ENCODE peak calls at places on chromosomes 16 and 17, in five cellular contexts. Y is K562, U is A549, K is transverse colon, Z is sigmoid colon. H is an unnamed sample.

GRCh38 chr16:58393138-58393504 is 850 bp downstream of the GINS3 start:
- DNase-seq in Y (peak; percentile 51), K (no peak), Z (no peak), U (no peak), H (no peak)

GRCh38 chr16:77236063-77236511 is 36.9 kb downstream of the SYCE1L start:
- DNase-seq in U (peak; percentile 84), K (peak; percentile 89), Z (peak; percentile 91), Y (peak; percentile 90), H (peak; percentile 69)

GRCh38 chr17:53032861-53033271 is 789.9 kb upstream of the KIF2B start:
- DNase-seq in Z (no peak), Y (peak; percentile 9), K (peak; percentile 23), U (peak; percentile 65), H (no peak)

GRCh38 chr16:278863-279366 is 1.5 kb upstream of the ARHGDIG start:
- DNase-seq in Y (peak; percentile 70), Z (no peak), K (no peak), U (peak; percentile 80), H (no peak)

GRCh38 chr16:88705076-88705684 is 1.0 kb downstream of the RNF166 start:
- DNase-seq in Y (peak; percentile 52), U (no peak), Z (no peak), K (peak; percentile 44), H (no peak)

GRCh38 chr17:17754719-17755686 is 73.7 kb downstream of the RAI1 start:
- DNase-seq in Y (no peak), U (no peak), Z (no peak), K (no peak), H (no peak)

GRCh38 chr17:39573447-39574298 is 34.0 kb downstream of the NEUROD2 start:
- DNase-seq in Z (peak; percentile 87), Y (peak; percentile 52), U (peak; percentile 81), K (peak; percentile 69), H (peak; percentile 55)

GRCh38 chr16:12971216-12971615 is 69.8 kb downstream of the SHISA9 start:
- DNase-seq in Y (peak; percentile 43), K (no peak), Z (no peak), U (peak; percentile 61), H (no peak)

GRCh38 chr16:81518439-81518757 is 73.8 kb downstream of the CMIP start:
- DNase-seq in K (no peak), U (no peak), Z (no peak), Y (no peak), H (no peak)

GRCh38 chr17:8162232-8162996 is at the start of gene VAMP2:
- DNase-seq in U (peak; percentile 74), K (peak; percentile 85), Z (peak; percentile 92), Y (peak; percentile 69), H (peak; percentile 83)

GRCh38 chr16:69435977-69436729 is 11.7 kb downstream of the CYB5B start:
- DNase-seq in Z (no peak), K (no peak), Y (no peak), U (no peak), H (no peak)

GRCh38 chr17:72076678-72077030 is 44.2 kb upstream of the SOX9 start:
- DNase-seq in Z (no peak), Y (no peak), U (no peak), K (no peak), H (no peak)

GRCh38 chr16:15907863-15908478 is 19.6 kb upstream of the CEP20 start:
- DNase-seq in Y (peak; percentile 85), U (peak; percentile 84), K (peak; percentile 50), Z (peak; percentile 26), H (no peak)

GRCh38 chr17:67390646-67391480 is 13.8 kb downstream of the PITPNC1 start:
- DNase-seq in U (peak; percentile 83), Z (no peak), K (peak; percentile 41), Y (no peak), H (no peak)

GRCh38 chr17:10653987-10654386 is 3.1 kb downstream of the MYH3 start:
- DNase-seq in Z (no peak), U (no peak), K (no peak), Y (no peak), H (no peak)

GRCh38 chr17:10657123-10657522 is at the start of gene MYH3:
- DNase-seq in U (no peak), K (no peak), Y (no peak), Z (no peak), H (no peak)

GRCh38 chr17:10651927-10652326 is 5.2 kb downstream of the MYH3 start:
- DNase-seq in Z (no peak), Y (no peak), U (no peak), K (no peak), H (no peak)

GRCh38 chr17:10649602-10650001 is 7.5 kb downstream of the MYH3 start:
- DNase-seq in Z (no peak), Y (no peak), U (no peak), K (no peak), H (no peak)

GRCh38 chr17:10652984-10653680 is 4.0 kb downstream of the MYH3 start:
- DNase-seq in Z (no peak), K (no peak), U (no peak), Y (no peak), H (no peak)
- H3K9me3 ChIP-seq in Z (no peaks in the 10 kb centered on the region), K (no peaks in the 10 kb centered on the region), U (no peaks in the 10 kb centered on the region), Y (no peaks in the 10 kb centered on the region), H (no peaks in the 10 kb centered on the region)

DNA sequence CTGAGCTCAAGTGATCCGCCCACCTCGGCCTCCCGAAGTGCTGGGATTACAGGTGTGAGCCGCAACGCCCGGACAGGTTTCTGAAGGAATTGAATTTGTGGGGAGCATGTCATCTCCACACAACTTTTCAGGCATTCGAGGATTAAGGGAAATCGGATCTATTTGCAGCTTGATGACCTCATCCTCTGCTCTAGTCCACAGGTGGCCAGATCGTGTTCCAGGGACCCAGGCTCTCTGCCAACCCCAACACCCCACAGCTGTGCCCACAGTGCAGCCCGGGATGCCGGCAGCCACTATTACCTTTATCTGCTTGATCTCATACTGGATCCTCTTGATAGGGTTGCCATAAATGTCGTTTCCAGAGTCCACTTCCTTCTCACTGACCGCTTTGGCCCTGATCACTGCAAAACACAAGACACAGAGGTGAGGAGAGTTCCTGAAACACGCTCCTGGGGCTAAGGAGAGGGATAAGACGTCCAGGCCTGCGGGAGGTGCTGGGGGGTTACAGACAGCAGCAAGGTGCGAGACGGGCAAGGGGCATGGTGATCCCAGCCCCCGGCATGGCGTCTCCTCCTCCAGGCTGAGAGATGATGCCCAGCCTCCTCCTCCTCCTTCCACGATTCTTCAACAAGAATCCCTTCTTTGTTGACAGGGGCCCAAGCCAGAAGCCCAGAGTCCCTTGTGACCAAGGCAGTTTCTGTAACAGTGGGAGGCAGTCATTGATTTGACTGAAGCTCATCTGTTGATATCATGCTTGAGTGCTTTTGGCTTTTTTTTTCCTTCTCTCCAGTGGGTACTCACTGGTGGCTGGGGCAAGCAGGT is 29.3 kb downstream of the CEP295NL start:
- DNase-seq in Z (no peak), U (no peak), K (no peak), Y (no peak), H (peak; percentile 52)
- TF ChIP-seq EP300 in Z (no peak), U (no peak), K (no peak), Y (no peak), H (no peak)

GRCh38 chr16:11348737-11349598 is 3.7 kb downstream of the RMI2 start:
- DNase-seq in K (no peak), Z (no peak), U (no peak), Y (no peak), H (no peak)

GRCh38 chr16:11347831-11348230 is 2.6 kb downstream of the RMI2 start:
- DNase-seq in U (no peak), Y (no peak), Z (no peak), K (no peak), H (no peak)

GRCh38 chr16:11349599-11350276 is 4.5 kb downstream of the RMI2 start:
- DNase-seq in K (peak; percentile 49), U (no peak), Z (peak; percentile 88), Y (no peak), H (peak; percentile 46)

GRCh38 chr16:11345040-11345862 is at the start of gene RMI2:
- DNase-seq in U (peak; percentile 96), Y (peak; percentile 98), Z (peak; percentile 98), K (peak; percentile 97), H (peak; percentile 97)

GRCh38 chr16:11346700-11347319 is 1.6 kb downstream of the RMI2 start:
- DNase-seq in K (no peak), U (no peak), Z (no peak), Y (no peak), H (no peak)
- TF ChIP-seq POLR2A in K (no peak), U (no peak), Z (no peak), Y (no peak), H (no peak)

GRCh38 chr16:20507280-20507679 is 56.0 kb downstream of the ACSM2A start:
- DNase-seq in Y (no peak), K (no peak), U (no peak), Z (no peak), H (no peak)
- H3K9me3 ChIP-seq in Y (no peaks in the 10 kb centered on the region), K (no peaks in the 10 kb centered on the region), U (peaks cover 4% of the 10 kb centered on the region), Z (peaks cover 9% of the 10 kb centered on the region), H (no peaks in the 10 kb centered on the region)

DNA sequence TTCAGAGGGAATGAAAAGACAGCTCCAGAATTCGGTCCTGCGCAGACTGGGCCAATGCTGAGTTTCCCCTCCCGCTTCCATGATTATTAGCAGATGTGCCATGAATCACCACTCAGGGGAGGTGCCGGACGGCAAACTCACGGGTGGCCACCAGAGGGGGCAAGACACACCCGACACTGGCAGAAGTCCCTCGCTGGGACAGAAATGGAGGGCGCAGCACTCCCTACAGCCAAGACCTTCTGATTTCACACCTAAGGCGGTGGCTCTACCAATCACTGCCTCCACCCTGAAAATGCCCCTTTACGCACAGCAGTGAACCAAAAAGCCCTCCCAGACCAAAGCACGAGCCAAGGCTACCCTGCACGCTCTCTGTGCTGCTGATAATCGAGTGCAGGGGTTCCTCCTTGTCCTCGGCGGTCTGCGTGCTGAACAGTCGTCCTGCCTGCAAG is 26.8 kb downstream of the TRAP1 start:
- DNase-seq in Y (peak; percentile 83), K (peak; percentile 89), Z (peak; percentile 98), U (peak; percentile 89), H (peak; percentile 92)
- TF ChIP-seq EP300 in Y (no peak), K (no peak), Z (no peak), U (no peak), H (no peak)

GRCh38 chr17:50547035-50547735 is at the start of gene SPATA20:
- DNase-seq in Z (peak; percentile 97), U (peak; percentile 93), K (peak; percentile 95), Y (peak; percentile 90), H (peak; percentile 92)
- TF ChIP-seq POLR2A in Z (peak; percentile 27), U (peak; percentile 83), K (peak; percentile 82), Y (no peak), H (peak; percentile 74)

GRCh38 chr16:31886227-31886626 is 12.6 kb downstream of the ZNF267 start:
- DNase-seq in U (no peak), Y (no peak), K (no peak), Z (no peak), H (no peak)
- H3K9me3 ChIP-seq in U (peaks cover 84% of the 10 kb centered on the region), Y (peaks cover 26% of the 10 kb centered on the region), K (peaks cover 9% of the 10 kb centered on the region), Z (no peaks in the 10 kb centered on the region), H (no peaks in the 10 kb centered on the region)